ENCODE peak calls at places on chromosomes 6 and 20, in five cellular contexts. E, M, G, T and P are unnamed samples.

GRCh38 chr6:112272799-112273198 is 18.4 kb upstream of the LAMA4 start:
- DNase-seq in E (no peak), M (no peak), G (no peak), T (no peak), P (no peak)

GRCh38 chr6:38262609-38263008 is 377.1 kb downstream of the BTBD9 start:
- DNase-seq in E (no peak), M (no peak), G (no peak), T (no peak), P (no peak)

GRCh38 chr6:75893058-75893775 is 144.2 kb downstream of the MYO6 start:
- DNase-seq in E (peak; percentile 51), M (no peak), G (no peak), T (no peak), P (no peak)

GRCh38 chr6:105449756-105450390 is 47.0 kb upstream of the PREP start:
- DNase-seq in E (no peak), M (no peak), G (no peak), T (no peak), P (peak; percentile 85)

GRCh38 chr6:56889492-56889891 is 65.4 kb upstream of the BEND6 start:
- DNase-seq in E (no peak), M (no peak), G (no peak), T (no peak), P (no peak)

GRCh38 chr6:11202513-11203305 is 29.8 kb downstream of the NEDD9 start:
- DNase-seq in E (no peak), M (no peak), G (no peak), T (no peak), P (no peak)

GRCh38 chr6:26268659-26269402 is 96.2 kb upstream of the BTN3A2 start:
- DNase-seq in E (no peak), M (no peak), G (peak; percentile 32), T (no peak), P (no peak)

GRCh38 chr6:133206942-133207341 is 34.2 kb upstream of the EYA4 start:
- DNase-seq in E (no peak), M (no peak), G (no peak), T (no peak), P (no peak)

GRCh38 chr6:53119772-53120409 is 28.8 kb downstream of the GCM1 start:
- DNase-seq in E (no peak), M (no peak), G (peak; percentile 20), T (peak; percentile 57), P (no peak)

GRCh38 chr6:153814136-153814535 is 224.9 kb upstream of the OPRM1 start:
- DNase-seq in E (no peak), M (no peak), G (no peak), T (no peak), P (no peak)

GRCh38 chr20:19777311-19777710 is 19.3 kb downstream of the RIN2 start:
- DNase-seq in E (no peak), M (no peak), G (no peak), T (no peak), P (no peak)

GRCh38 chr6:100780648-100781047 is 100.5 kb downstream of the ASCC3 start:
- DNase-seq in E (no peak), M (no peak), G (no peak), T (no peak), P (no peak)

GRCh38 chr20:61252601-61253263 is 671 bp downstream of the CDH4 start:
- DNase-seq in E (peak; percentile 58), M (peak; percentile 78), G (no peak), T (no peak), P (no peak)

GRCh38 chr6:138539882-138540281 is 40.6 kb upstream of the NHSL1 start:
- DNase-seq in E (no peak), M (no peak), G (no peak), T (no peak), P (no peak)

GRCh38 chr6:83221886-83222479 is 28.8 kb downstream of the RWDD2A start:
- DNase-seq in E (peak; percentile 28), M (no peak), G (no peak), T (no peak), P (no peak)

GRCh38 chr20:53890434-53891305 is 179.7 kb downstream of the BCAS1 start:
- DNase-seq in E (no peak), M (no peak), G (peak; percentile 51), T (no peak), P (no peak)

GRCh38 chr6:82906951-82907350 is 158.7 kb downstream of the UBE3D start:
- DNase-seq in E (no peak), M (no peak), G (no peak), T (no peak), P (no peak)

GRCh38 chr20:856361-856775 is 22.9 kb downstream of the FAM110A start:
- DNase-seq in E (no peak), M (peak; percentile 58), G (no peak), T (no peak), P (no peak)

GRCh38 chr20:20549699-20550098 is 162.7 kb downstream of the RALGAPA2 start:
- DNase-seq in E (no peak), M (no peak), G (no peak), T (no peak), P (no peak)

GRCh38 chr6:686528-686927 is 6.4 kb downstream of the EXOC2 start:
- DNase-seq in E (no peak), M (no peak), G (no peak), T (no peak), P (no peak)

GRCh38 chr6:47308674-47309325 is 905 bp downstream of the TNFRSF21 start:
- DNase-seq in E (peak; percentile 71), M (peak; percentile 88), G (peak; percentile 22), T (peak; percentile 29), P (peak; percentile 92)

GRCh38 chr6:131982740-131983259 is 31.6 kb upstream of the CCN2 start:
- DNase-seq in E (no peak), M (no peak), G (no peak), T (no peak), P (no peak)

GRCh38 chr6:23181301-23182110 is 612.1 kb downstream of the HDGFL1 start:
- DNase-seq in E (no peak), M (peak; percentile 48), G (no peak), T (no peak), P (no peak)

GRCh38 chr6:163098827-163099469 is 315.6 kb upstream of the QKI start:
- DNase-seq in E (peak; percentile 17), M (no peak), G (no peak), T (no peak), P (no peak)

GRCh38 chr20:25135031-25135430 is 53.1 kb upstream of the VSX1 start:
- DNase-seq in E (no peak), M (no peak), G (no peak), T (no peak), P (no peak)

GRCh38 chr20:25140968-25141367 is 54.5 kb upstream of the ENTPD6 start:
- DNase-seq in E (no peak), M (no peak), G (no peak), T (no peak), P (no peak)

GRCh38 chr20:25139061-25139705 is 56.3 kb upstream of the ENTPD6 start:
- DNase-seq in E (no peak), M (no peak), G (no peak), T (no peak), P (no peak)

GRCh38 chr20:25142435-25142834 is 53.1 kb upstream of the ENTPD6 start:
- DNase-seq in E (no peak), M (no peak), G (no peak), T (no peak), P (peak; percentile 91)

DNA sequence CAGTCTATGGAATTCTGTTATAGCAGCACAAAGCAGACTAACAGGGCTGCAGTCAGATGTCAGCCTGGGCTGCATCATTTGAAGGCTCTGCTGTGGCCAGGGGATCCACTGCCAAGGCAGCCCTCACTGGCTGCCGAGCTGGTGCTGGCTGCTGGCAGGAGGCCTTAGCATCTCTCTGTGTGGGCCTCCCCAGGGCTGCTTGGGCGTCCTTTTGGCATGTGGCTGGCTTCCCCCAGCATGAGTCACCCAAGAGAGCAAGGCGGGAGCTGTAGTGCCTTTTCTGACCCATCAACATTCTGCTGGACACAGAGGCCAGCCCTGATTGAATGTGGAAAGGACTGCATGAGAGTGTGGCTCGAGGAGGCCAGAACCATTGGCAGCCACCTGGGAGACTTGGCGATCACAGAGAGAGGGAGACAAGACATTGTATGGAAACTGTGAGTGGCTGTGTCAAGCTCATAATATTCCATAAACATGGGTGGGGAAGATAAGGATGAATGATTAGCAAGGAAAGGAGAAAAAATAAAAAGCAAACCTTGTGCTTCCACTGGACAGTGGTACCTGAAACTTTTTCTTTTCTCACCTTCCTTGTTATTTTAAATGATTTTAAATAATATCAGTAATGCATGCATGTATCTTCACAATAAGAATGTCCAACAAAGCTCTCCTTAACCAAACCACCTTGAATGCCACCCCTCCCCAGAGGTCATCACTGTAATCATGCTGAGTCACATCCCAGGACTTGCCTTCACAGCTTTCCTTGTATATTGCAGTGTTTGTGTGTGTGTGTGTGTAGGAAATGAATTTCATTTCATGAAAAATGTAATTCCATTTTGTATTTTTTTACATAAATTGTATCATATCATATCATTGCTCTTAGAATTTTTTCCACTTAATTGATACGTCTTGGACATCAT is 55.0 kb upstream of the VSX1 start:
- DNase-seq in E (peak; percentile 37), M (peak; percentile 58), G (peak; percentile 38), T (no peak), P (no peak)
- TF ChIP-seq POLR2AphosphoS5 in E (peak; percentile 33), M (no peak), G (no peak), T (no peak), P (peak; percentile 47)

GRCh38 chr20:63894358-63895201 is at the start of gene DNAJC5:
- DNase-seq in E (peak; percentile 100), M (peak; percentile 99), G (peak; percentile 97), T (peak; percentile 98), P (peak; percentile 97)
- TF ChIP-seq EP300 in E (no peak), M (no peak), G (no peak), T (no peak), P (no peak)

GRCh38 chr6:44430322-44430721 is 42.8 kb downstream of the CDC5L start:
- DNase-seq in E (no peak), M (no peak), G (no peak), T (no peak), P (no peak)

GRCh38 chr6:44432726-44433125 is 45.2 kb downstream of the CDC5L start:
- DNase-seq in E (no peak), M (no peak), G (no peak), T (no peak), P (no peak)

GRCh38 chr6:44432227-44432626 is 44.7 kb downstream of the CDC5L start:
- DNase-seq in E (no peak), M (no peak), G (peak; percentile 31), T (no peak), P (no peak)

GRCh38 chr6:44428682-44429081 is 41.2 kb downstream of the CDC5L start:
- DNase-seq in E (no peak), M (no peak), G (no peak), T (no peak), P (no peak)

DNA sequence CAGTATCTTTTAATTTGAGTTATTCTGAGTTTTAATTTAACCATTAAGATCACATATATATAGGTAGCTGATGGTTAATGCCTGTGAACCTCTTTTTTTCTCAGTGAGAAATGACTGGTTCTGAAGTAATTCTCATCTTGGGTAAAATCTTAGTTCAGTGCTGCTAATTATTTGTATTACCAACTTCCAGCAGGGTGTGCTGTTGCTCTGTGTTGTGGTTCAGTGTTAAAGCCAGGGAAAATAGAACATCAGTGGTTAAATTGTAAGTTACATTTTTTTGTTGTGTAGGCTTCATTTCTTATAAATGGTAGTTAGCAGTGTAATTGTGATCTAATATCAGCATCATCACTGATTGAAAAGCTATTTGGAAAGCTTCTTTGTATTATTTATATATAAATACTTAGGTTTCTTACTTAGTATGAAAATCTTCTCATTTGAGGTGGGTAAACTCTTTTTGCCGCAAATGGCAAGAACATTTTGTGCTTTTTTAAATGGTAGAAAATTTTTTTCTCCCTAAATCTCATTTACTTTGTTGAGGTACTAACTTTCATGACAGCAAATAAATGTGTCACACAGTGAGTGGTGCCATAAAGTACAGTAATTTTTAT is 43.7 kb downstream of the CDC5L start:
- DNase-seq in E (peak; percentile 38), M (no peak), G (peak; percentile 41), T (peak; percentile 37), P (no peak)
- H3K4me1 ChIP-seq in E (peaks cover 3% of the 10 kb centered on the region), M (no peaks in the 10 kb centered on the region), G (peaks cover 6% of the 10 kb centered on the region), T (peaks cover 46% of the 10 kb centered on the region), P (peaks cover 10% of the 10 kb centered on the region)

GRCh38 chr6:108576724-108577123 is 16.0 kb downstream of the FOXO3 start:
- DNase-seq in E (no peak), M (no peak), G (no peak), T (no peak), P (no peak)
- TF ChIP-seq POLR2AphosphoS5 in E (no peak), M (no peak), G (peak; percentile 29), T (no peak), P (no peak)